ENCODE peak calls at places on chromosomes 6 and 20, in five cellular contexts. W, I, L, N and B are unnamed samples.

GRCh38 chr6:11042750-11043551 is 1.2 kb downstream of the ELOVL2 start:
- DNase-seq in N (peak; percentile 19), I (peak; percentile 44), L (no peak), W (no peak), B (no peak)

GRCh38 chr6:85285146-85285545 is 164.7 kb upstream of the NT5E start:
- DNase-seq in N (no peak), W (no peak), L (no peak), I (no peak), B (no peak)

GRCh38 chr6:32060966-32061655 is 22.9 kb downstream of the CYP21A2 start:
- DNase-seq in I (no peak), L (no peak), W (no peak), N (no peak), B (no peak)

GRCh38 chr6:20160541-20161283 is 51.6 kb downstream of the MBOAT1 start:
- DNase-seq in W (no peak), N (no peak), L (no peak), I (no peak), B (no peak)

GRCh38 chr6:69555239-69555638 is 241.6 kb downstream of the LMBRD1 start:
- DNase-seq in I (no peak), L (no peak), N (no peak), W (no peak), B (no peak)

GRCh38 chr6:42401605-42401935 is 50.2 kb downstream of the TRERF1 start:
- DNase-seq in I (no peak), L (no peak), W (no peak), N (no peak), B (no peak)

GRCh38 chr6:19501737-19502245 is 335.4 kb upstream of the ID4 start:
- DNase-seq in I (no peak), N (no peak), W (no peak), L (no peak), B (no peak)

GRCh38 chr6:3045369-3045768 is 22.9 kb upstream of the RIPK1 start:
- DNase-seq in N (no peak), L (no peak), W (no peak), I (no peak), B (no peak)

GRCh38 chr6:30227763-30228487 is 14.7 kb upstream of the TRIM26 start:
- DNase-seq in L (no peak), N (no peak), I (no peak), W (no peak), B (no peak)

GRCh38 chr6:84773431-84774173 is 9.2 kb upstream of the TBX18 start:
- DNase-seq in I (no peak), N (no peak), L (no peak), W (peak; percentile 45), B (no peak)

GRCh38 chr6:11096109-11096508 is 2.5 kb downstream of the SMIM13 start:
- DNase-seq in N (peak; percentile 70), I (peak; percentile 80), L (no peak), W (no peak), B (peak; percentile 29)

GRCh38 chr20:63540417-63541186 is 3.4 kb upstream of the PTK6 start:
- DNase-seq in L (no peak), W (no peak), N (no peak), I (peak; percentile 50), B (no peak)

GRCh38 chr6:121858310-121858709 is 422.9 kb downstream of the GJA1 start:
- DNase-seq in L (no peak), N (no peak), W (no peak), I (no peak), B (no peak)

GRCh38 chr6:27280064-27280539 is 32.0 kb downstream of the POM121L2 start:
- DNase-seq in N (peak; percentile 58), W (no peak), I (peak; percentile 53), L (no peak), B (no peak)

GRCh38 chr6:170243791-170244291 is 47.0 kb downstream of the DLL1 start:
- DNase-seq in L (no peak), W (no peak), N (no peak), I (no peak), B (no peak)

GRCh38 chr6:88586371-88587157 is 376.9 kb downstream of the RNGTT start:
- DNase-seq in N (no peak), L (no peak), I (no peak), W (no peak), B (no peak)

GRCh38 chr20:63769891-63770474 is 30.4 kb downstream of the SLC2A4RG start:
- DNase-seq in I (no peak), L (no peak), W (no peak), N (no peak), B (no peak)

GRCh38 chr6:141624301-141624700 is 508.4 kb upstream of the GJE1 start:
- DNase-seq in W (no peak), L (no peak), I (no peak), N (no peak), B (no peak)

GRCh38 chr6:42259286-42259685 is 41.6 kb upstream of the MRPS10 start:
- DNase-seq in I (no peak), N (no peak), W (no peak), L (no peak), B (no peak)

GRCh38 chr6:154257074-154257473 is 99.5 kb downstream of the IPCEF1 start:
- DNase-seq in I (no peak), W (no peak), L (peak; percentile 13), N (no peak), B (no peak)

GRCh38 chr6:3782876-3783832 is 31.6 kb upstream of the PXDC1 start:
- DNase-seq in N (peak; percentile 67), W (no peak), L (no peak), I (peak; percentile 65), B (no peak)

GRCh38 chr6:138970856-138971425 is 17.1 kb downstream of the REPS1 start:
- DNase-seq in I (peak; percentile 95), N (peak; percentile 87), L (no peak), W (no peak), B (peak; percentile 68)

GRCh38 chr20:49852522-49853055 is 40.0 kb downstream of the SLC9A8 start:
- DNase-seq in L (no peak), I (no peak), W (no peak), N (no peak), B (no peak)

GRCh38 chr6:166487148-166487547 is 99.3 kb downstream of the RAMACL start:
- DNase-seq in L (no peak), I (no peak), W (no peak), N (no peak), B (no peak)
- H3K27ac ChIP-seq in L (no peak overlapping the region), I (no peak overlapping the region), W (peak overlapping the region; percentile 70), N (no peak overlapping the region), B (no peak overlapping the region)

DNA sequence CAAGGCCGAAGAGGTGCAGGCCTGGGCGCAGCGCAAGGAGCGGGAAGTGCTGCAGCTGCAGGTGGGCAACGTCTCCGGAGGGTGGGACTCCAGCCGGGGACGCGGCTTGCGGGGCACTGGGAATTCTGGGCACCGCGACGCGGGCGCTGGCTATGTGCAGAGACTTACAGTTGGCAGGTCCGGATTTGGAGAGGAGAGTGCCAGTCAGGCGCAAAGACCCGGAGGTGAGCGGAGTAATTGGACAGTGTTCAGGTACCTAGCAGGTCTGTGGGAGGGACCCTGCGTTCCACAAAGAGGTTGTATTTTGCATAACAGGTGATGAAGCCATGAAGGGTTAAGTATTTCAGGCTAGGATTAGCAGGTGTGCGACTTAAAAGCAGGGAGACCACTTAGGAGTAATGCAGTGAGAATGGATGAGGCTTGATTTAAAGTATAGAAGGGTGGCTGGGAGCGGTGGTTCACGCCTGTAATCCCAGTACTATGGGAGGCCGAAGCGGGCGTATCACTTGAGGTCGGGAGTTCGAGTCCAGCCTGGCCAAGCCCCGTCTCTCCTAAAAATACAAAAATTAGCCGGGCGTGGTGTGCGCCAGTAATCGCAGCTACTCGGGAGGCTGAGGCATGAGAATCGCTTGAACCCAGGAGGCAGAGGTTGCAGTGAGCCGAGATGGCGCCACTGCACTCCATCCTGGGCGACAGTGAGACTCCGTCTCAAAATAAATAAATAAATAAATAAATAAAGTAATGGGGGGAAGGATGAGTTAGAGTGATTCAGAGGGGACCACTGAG is 1.0 kb downstream of the MRPS26 start:
- DNase-seq in I (no peak), W (peak; percentile 59), L (no peak), N (no peak), B (no peak)
- H3K27ac ChIP-seq in I (peak overlapping the region; percentile 75), W (peak overlapping the region; percentile 87), L (peak overlapping the region; percentile 92), N (peak overlapping the region; percentile 83), B (peak overlapping the region; percentile 64)

GRCh38 chr20:38184098-38184497 is 19.0 kb upstream of the TGM2 start:
- DNase-seq in L (no peak), I (no peak), N (no peak), W (no peak), B (peak; percentile 65)
- H3K27ac ChIP-seq in L (no peak overlapping the region), I (no peak overlapping the region), N (no peak overlapping the region), W (no peak overlapping the region), B (peak overlapping the region; percentile 57)

GRCh38 chr6:128586095-128586494 is 65.7 kb upstream of the PTPRK start:
- DNase-seq in W (no peak), I (no peak), L (no peak), N (no peak), B (no peak)
- H3K27ac ChIP-seq in W (no peak overlapping the region), I (no peak overlapping the region), L (no peak overlapping the region), N (no peak overlapping the region), B (no peak overlapping the region)